ENCODE peak calls at places on chromosomes 16 and 17, in ten cellular contexts. Q is stomach; X is ovary; K is AG04450; G is upper lobe of right lung; O is PC-3; R is effector memory CD4-positive, alpha-beta T cell; F is RWPE1; N is cardiac muscle cell; V is vagina. I is an unnamed sample.

GRCh38 chr16:9778879-9779278 is 403.3 kb downstream of the GRIN2A start:
- DNase-seq in G (no peak), X (no peak), O (no peak), R (no peak), K (no peak), N (no peak), V (no peak), F (no peak), Q (no peak), I (peak)

GRCh38 chr16:35525979-35526590 is 2066.7 kb downstream of the TP53TG3F start:
- DNase-seq in O (no peak), N (no peak), K (no peak), Q (no peak), F (no peak), G (no peak), V (no peak), R (no peak), X (no peak), I (no peak)

GRCh38 chr17:6353161-6353560 is 81.8 kb downstream of the AIPL1 start:
- DNase-seq in R (no peak), G (no peak), X (no peak), N (no peak), O (no peak), F (no peak), V (peak), Q (no peak), K (no peak), I (peak)

GRCh38 chr16:22898874-22899348 is 84.9 kb downstream of the HS3ST2 start:
- DNase-seq in X (peak), Q (peak), F (peak), K (no peak), O (peak), R (peak), N (peak), G (peak), V (no peak), I (peak)

GRCh38 chr17:78168906-78169793 is 769 bp downstream of the SYNGR2 start:
- DNase-seq in N (no peak), Q (peak), V (no peak), X (peak), O (peak), F (peak), G (peak), R (peak), K (no peak), I (peak)

GRCh38 chr17:4020096-4020495 is 55.9 kb upstream of the ATP2A3 start:
- DNase-seq in Q (no peak), R (no peak), X (no peak), K (no peak), V (no peak), O (no peak), G (no peak), F (no peak), N (no peak), I (no peak)

GRCh38 chr17:13647551-13647950 is 45.8 kb upstream of the HS3ST3A1 start:
- DNase-seq in F (no peak), N (peak), R (no peak), K (no peak), Q (no peak), G (no peak), X (no peak), V (no peak), O (no peak), I (no peak)

GRCh38 chr16:77679336-77679735 is 43.0 kb upstream of the NUDT7 start:
- DNase-seq in Q (no peak), O (no peak), K (no peak), V (no peak), R (no peak), G (no peak), X (no peak), F (no peak), N (no peak), I (no peak)

GRCh38 chr16:30526137-30526822 is at the start of gene ZNF768:
- DNase-seq in R (peak), F (no peak), O (peak), V (no peak), G (peak), Q (no peak), X (peak), K (no peak), N (no peak), I (peak)

GRCh38 chr16:88303890-88304819 is 78.6 kb upstream of the ZNF469 start:
- DNase-seq in Q (no peak), G (no peak), N (peak), F (peak), X (peak), V (no peak), R (no peak), O (peak), K (peak), I (no peak)

GRCh38 chr17:34081269-34081668 is 173.8 kb upstream of the CCL2 start:
- DNase-seq in F (no peak), N (peak), O (peak), Q (no peak), X (no peak), V (peak), R (no peak), K (no peak), G (no peak), I (peak)

GRCh38 chr17:36599546-36600250 is 1.7 kb upstream of the MRM1 start:
- DNase-seq in X (no peak), K (no peak), G (peak), V (no peak), Q (no peak), R (no peak), N (no peak), O (no peak), F (no peak), I (peak)

GRCh38 chr17:72699566-72699965 is 392.9 kb downstream of the SLC39A11 start:
- DNase-seq in K (no peak), N (peak), V (no peak), G (no peak), Q (no peak), X (no peak), O (peak), F (no peak), R (no peak), I (no peak)

GRCh38 chr16:89349947-89350633 is 132.6 kb downstream of the ZNF778 start:
- DNase-seq in F (no peak), K (no peak), V (no peak), Q (no peak), G (no peak), N (no peak), O (no peak), X (no peak), R (no peak), I (no peak)

GRCh38 chr16:89350701-89351380 is 133.3 kb downstream of the ZNF778 start:
- DNase-seq in Q (no peak), O (no peak), V (no peak), X (no peak), G (peak), R (no peak), N (no peak), F (no peak), K (no peak), I (no peak)

GRCh38 chr16:89354325-89354724 is 136.0 kb downstream of the ANKRD11 start:
- DNase-seq in G (peak), R (no peak), O (no peak), Q (no peak), F (no peak), K (no peak), V (no peak), X (no peak), N (no peak), I (no peak)

GRCh38 chr16:89351645-89352044 is 134.1 kb downstream of the ZNF778 start:
- DNase-seq in K (no peak), V (no peak), N (no peak), F (no peak), Q (no peak), O (no peak), X (no peak), R (no peak), G (no peak), I (no peak)

GRCh38 chr16:89352091-89352681 is 134.7 kb downstream of the ZNF778 start:
- DNase-seq in V (no peak), R (no peak), X (no peak), K (no peak), Q (no peak), F (peak), G (peak), O (no peak), N (no peak), I (no peak)
- H3K27ac ChIP-seq in V (no peak), R (no peak), X (no peak), K (no peak), Q (no peak), F (peak), G (peak), O (no peak), N (peak), I (no peak)

DNA sequence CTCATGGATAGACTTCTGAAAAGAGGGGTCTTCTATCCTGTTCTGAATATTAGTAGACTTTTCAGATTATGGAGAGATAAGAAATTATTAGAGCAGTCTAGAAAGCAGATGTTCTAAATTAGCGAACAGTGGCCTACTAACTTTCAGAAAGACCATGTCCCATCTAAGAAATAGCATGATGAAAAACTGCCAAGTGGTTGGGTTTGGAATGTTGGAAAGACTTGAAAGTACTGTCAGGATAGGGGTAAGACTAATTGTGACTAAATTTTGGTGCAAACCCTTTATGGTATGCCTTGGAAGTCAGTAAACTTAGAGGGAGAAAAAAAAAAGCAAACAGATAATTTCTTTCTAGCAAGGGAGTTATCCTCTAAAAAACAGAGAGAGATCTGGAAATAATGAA is 41.1 kb downstream of the TANGO6 start:
- DNase-seq in F (no peak), G (no peak), Q (no peak), R (no peak), X (no peak), O (no peak), N (no peak), K (no peak), V (no peak), I (no peak)
- H3K27ac ChIP-seq in F (no peak), G (no peak), Q (no peak), R (no peak), X (no peak), O (no peak), N (no peak), K (no peak), V (no peak), I (no peak)

GRCh38 chr17:79657861-79658810 is 47.3 kb upstream of the RBFOX3 start:
- DNase-seq in V (peak), O (no peak), G (peak), K (no peak), R (no peak), X (no peak), N (no peak), F (no peak), Q (no peak), I (peak)

GRCh38 chr17:79654350-79654959 is 43.6 kb upstream of the RBFOX3 start:
- DNase-seq in G (no peak), K (no peak), O (no peak), R (no peak), N (no peak), Q (no peak), F (no peak), V (peak), X (no peak), I (no peak)

GRCh38 chr17:79657036-79657435 is 46.2 kb upstream of the RBFOX3 start:
- DNase-seq in G (no peak), K (no peak), V (peak), N (no peak), Q (no peak), F (no peak), X (no peak), R (no peak), O (no peak), I (no peak)

GRCh38 chr17:79654960-79655382 is 44.1 kb upstream of the RBFOX3 start:
- DNase-seq in O (no peak), K (no peak), V (peak), R (no peak), G (peak), X (no peak), F (no peak), N (no peak), Q (peak), I (peak)

DNA sequence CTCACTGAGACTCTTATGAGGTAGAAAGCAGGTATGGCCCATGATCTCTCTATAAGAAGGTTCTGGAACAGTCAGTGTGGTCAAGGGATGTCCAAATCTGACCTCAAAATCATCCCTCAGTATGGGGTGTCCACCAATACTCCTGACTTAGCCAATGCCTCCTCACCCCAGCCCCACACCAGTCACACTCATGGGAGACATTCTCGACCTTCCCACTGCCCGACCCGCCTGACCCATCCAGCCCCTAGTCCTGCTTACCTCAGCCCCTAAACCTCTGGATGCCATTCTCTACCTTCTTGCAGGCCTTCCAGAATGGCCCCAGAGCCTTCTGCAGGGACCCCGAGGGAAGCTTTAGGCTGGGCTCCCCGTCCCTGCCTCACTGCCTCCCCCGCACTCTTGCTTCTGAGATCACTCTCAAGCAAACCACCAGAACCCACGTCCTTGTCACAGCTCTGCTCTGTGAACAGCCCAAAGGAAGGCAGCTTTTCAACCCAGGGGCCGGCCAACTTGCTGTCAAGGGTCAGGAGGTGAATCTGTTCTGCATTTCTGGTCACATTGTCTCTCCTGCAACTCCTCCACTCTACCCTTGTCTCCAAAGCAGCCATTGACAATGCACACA is 44.9 kb upstream of the RBFOX3 start:
- DNase-seq in R (no peak), G (no peak), O (no peak), Q (peak), X (no peak), F (no peak), K (no peak), N (no peak), V (no peak), I (no peak)
- H3K27ac ChIP-seq in R (no peak), G (no peak), O (no peak), Q (no peak), X (no peak), F (no peak), K (no peak), N (no peak), V (no peak), I (no peak)

GRCh38 chr17:41655611-41656111 is 31.3 kb upstream of the KRT17 start:
- DNase-seq in G (peak), K (no peak), V (no peak), O (peak), F (peak), Q (peak), X (no peak), N (no peak), R (no peak), I (peak)

GRCh38 chr17:41656249-41657023 is 32.1 kb upstream of the KRT17 start:
- DNase-seq in O (no peak), V (no peak), K (no peak), X (no peak), Q (no peak), R (no peak), N (no peak), G (no peak), F (no peak), I (peak)

GRCh38 chr17:41657164-41657754 is 31.4 kb upstream of the EIF1 start:
- DNase-seq in Q (no peak), O (no peak), R (no peak), G (no peak), V (no peak), K (no peak), N (no peak), F (no peak), X (no peak), I (peak)

GRCh38 chr17:41659813-41660212 is 28.9 kb upstream of the EIF1 start:
- DNase-seq in R (no peak), O (no peak), V (no peak), Q (no peak), K (no peak), G (no peak), X (no peak), F (no peak), N (no peak), I (peak)

GRCh38 chr17:41657936-41658335 is 30.7 kb upstream of the EIF1 start:
- DNase-seq in F (no peak), K (no peak), O (no peak), X (no peak), Q (no peak), V (no peak), R (no peak), N (no peak), G (no peak), I (no peak)
- H3K27ac ChIP-seq in F (peak), K (no peak), O (no peak), X (no peak), Q (peak), V (peak), R (no peak), N (no peak), G (peak), I (no peak)

GRCh38 chr17:63543822-63544420 is 6.4 kb upstream of the DCAF7 start:
- DNase-seq in R (no peak), G (peak), K (no peak), N (no peak), X (no peak), V (no peak), O (no peak), F (no peak), Q (no peak), I (peak)

GRCh38 chr17:63546308-63547082 is 3.8 kb upstream of the DCAF7 start:
- DNase-seq in G (peak), O (no peak), N (no peak), X (no peak), K (no peak), Q (no peak), F (no peak), V (no peak), R (no peak), I (peak)

GRCh38 chr17:63542942-63543821 is 7.1 kb upstream of the DCAF7 start:
- DNase-seq in K (no peak), Q (peak), R (no peak), G (peak), O (no peak), V (no peak), X (no peak), F (no peak), N (no peak), I (peak)

GRCh38 chr17:63545302-63545928 is 4.9 kb upstream of the DCAF7 start:
- DNase-seq in N (peak), X (no peak), O (peak), R (no peak), K (no peak), G (peak), Q (no peak), F (no peak), V (no peak), I (no peak)

DNA sequence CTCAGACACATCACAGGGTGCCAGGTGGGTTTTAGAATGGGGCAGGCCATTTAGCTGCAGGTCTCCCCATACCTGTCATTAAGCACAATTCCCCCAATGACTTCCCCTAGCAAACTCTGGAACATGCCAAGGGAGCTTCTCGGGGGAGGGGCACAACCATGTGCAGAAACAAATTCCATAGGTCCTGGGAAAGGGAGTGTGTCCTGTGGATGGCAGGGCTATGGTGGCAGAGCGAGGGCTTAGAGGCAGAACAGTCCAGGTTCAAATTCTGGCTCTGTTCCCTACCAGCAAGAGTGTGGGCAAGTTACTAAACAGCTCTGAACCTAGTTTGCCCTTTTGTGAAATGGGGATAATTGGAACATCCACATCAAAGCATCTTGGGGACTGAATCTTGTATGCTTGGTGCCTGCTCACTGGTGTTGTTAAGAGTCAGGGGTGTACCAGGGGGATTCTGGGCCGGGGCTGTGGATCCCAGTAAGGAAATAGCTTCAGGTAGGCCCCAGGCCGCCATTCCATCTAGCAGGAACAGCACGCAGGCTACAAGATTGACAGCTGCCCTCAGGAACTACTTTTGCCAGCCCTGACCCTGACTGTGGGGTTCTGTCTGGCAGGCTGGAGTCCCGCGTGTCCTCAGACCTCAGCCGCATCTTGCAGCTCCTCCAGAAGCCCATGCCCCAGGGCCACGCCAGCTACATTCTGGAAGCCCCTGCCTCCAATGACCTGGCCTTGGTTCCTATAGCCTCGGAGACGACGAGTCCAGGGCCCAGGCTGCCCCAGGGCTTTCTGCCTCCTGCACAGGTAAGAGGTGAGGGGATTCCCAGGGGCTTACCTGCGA is 5.6 kb upstream of the DCAF7 start:
- DNase-seq in X (no peak), Q (no peak), K (no peak), R (no peak), N (no peak), V (peak), G (peak), F (no peak), O (no peak), I (peak)
- H3K27ac ChIP-seq in X (no peak), Q (no peak), K (no peak), R (no peak), N (no peak), V (no peak), G (no peak), F (no peak), O (no peak), I (no peak)

DNA sequence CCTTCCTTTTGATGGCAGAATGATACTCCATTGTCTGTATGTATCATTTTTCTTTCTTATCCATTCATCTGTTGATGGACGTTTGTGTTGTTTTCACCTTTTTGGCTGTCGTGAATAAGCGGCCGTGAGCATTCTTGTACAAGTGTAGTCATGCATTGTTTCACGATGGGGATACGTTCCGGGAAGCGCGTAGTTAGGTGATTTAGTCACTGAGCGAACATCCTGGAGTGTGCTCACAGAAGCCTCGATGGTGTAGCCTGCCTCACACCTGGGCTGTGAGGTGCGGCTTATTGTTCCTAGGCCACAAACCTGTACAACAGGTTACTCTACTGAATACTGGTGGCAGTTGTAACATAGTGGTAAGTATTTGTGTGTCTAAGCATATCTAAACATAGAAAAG is 136.5 kb downstream of the CMIP start:
- DNase-seq in R (no peak), O (peak), F (peak), G (no peak), Q (peak), V (no peak), X (no peak), K (no peak), N (no peak), I (no peak)
- H3K27ac ChIP-seq in R (no peak), O (peak), F (peak), G (peak), Q (no peak), V (peak), X (no peak), K (no peak), N (no peak), I (no peak)